ENCODE peak calls at places on chromosomes 5 and 9, in five cellular contexts. G is IMR-90, R is H9, X is mesenchymal stem cell, F is H1. H is an unnamed sample. For H3K79me1, the result is how much of the 10 kb centered on the place peaks cover.

GRCh38 chr5:73437126-73438047 is 11.2 kb downstream of the FOXD1 start:
- DNase-seq in R (peak), X (peak), F (peak), G (peak), H (peak)

GRCh38 chr5:178941361-178941760 is 363 bp downstream of the ZNF454 start:
- DNase-seq in F (no peak), R (no peak), G (no peak), X (no peak), H (no peak)

GRCh38 chr9:95103385-95104087 is 214.0 kb downstream of the FANCC start:
- DNase-seq in F (no peak), R (peak), X (no peak), G (no peak), H (peak)

GRCh38 chr5:141192110-141192725 is at the start of gene PCDHB10:
- DNase-seq in G (peak), X (peak), F (peak), R (peak), H (peak)

GRCh38 chr5:107670927-107671741 is at the start of gene EFNA5:
- DNase-seq in R (peak), X (peak), G (peak), F (peak), H (peak)

GRCh38 chr5:59769832-59770231 is 123.7 kb downstream of the PDE4D start:
- DNase-seq in F (no peak), X (peak), G (no peak), R (no peak), H (no peak)

GRCh38 chr5:33524476-33524875 is 83.7 kb downstream of the TARS1 start:
- DNase-seq in X (peak), G (peak), R (no peak), F (no peak), H (peak)

GRCh38 chr5:92704590-92704989 is 876.4 kb downstream of the NR2F1-AS1 start:
- DNase-seq in G (peak), R (no peak), X (peak), F (no peak), H (no peak)

GRCh38 chr5:149551227-149552037 is at the start of gene CSNK1A1:
- DNase-seq in X (peak), G (peak), R (peak), F (peak), H (peak)

GRCh38 chr5:136712628-136713027 is 347.3 kb upstream of the TRPC7 start:
- DNase-seq in G (no peak), X (no peak), R (no peak), F (no peak), H (no peak)

GRCh38 chr5:149646564-149646963 is 65.3 kb downstream of the ARHGEF37 start:
- DNase-seq in F (no peak), R (no peak), X (no peak), G (peak), H (no peak)

GRCh38 chr5:177339107-177339638 is 12.3 kb downstream of the LMAN2 start:
- DNase-seq in R (no peak), X (no peak), F (no peak), G (no peak), H (peak)

GRCh38 chr9:123208626-123209174 is 59.7 kb downstream of the STRBP start:
- DNase-seq in R (no peak), X (no peak), G (no peak), F (no peak), H (no peak)

DNA sequence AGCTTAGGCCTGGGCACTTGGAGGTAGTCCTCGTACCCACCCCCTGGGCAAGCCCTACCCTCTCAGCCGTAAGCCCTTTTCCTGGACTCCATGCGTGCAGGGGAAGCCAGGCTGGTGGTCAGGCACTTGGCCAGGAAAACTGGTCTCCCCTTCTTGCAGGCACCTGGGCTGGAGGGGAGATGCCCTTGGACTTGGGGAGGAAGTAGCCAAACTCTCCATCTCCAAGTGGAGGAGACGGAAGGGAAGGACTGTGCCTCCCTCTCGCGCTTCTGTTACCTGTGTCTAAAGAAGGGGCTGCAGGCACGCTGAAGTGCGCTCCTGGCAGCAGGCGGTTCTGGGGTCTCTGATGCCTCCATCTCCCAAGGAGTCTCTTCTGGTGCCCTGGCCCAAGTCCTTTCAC is 283.9 kb downstream of the PBX3 start:
- DNase-seq in X (no peak), G (no peak), F (no peak), R (no peak), H (no peak)
- H3K18ac ChIP-seq in X (no peak), G (no peak), F (no peak), R (no peak), H (no peak)

GRCh38 chr9:127563579-127563978 is 48.5 kb upstream of the STXBP1 start:
- DNase-seq in R (no peak), F (no peak), G (no peak), X (no peak), H (no peak)
- H3K79me1 ChIP-seq in R (under half), F (under half), G (under half), X (under half), H (under half)

GRCh38 chr9:97697837-97698236 is 697 bp upstream of the XPA start:
- DNase-seq in G (no peak), R (no peak), X (no peak), F (no peak), H (no peak)

GRCh38 chr9:97694768-97695167 is 2.4 kb downstream of the XPA start:
- DNase-seq in G (no peak), F (no peak), R (no peak), X (no peak), H (no peak)

GRCh38 chr9:97695390-97695789 is 1.8 kb downstream of the XPA start:
- DNase-seq in G (no peak), R (no peak), X (no peak), F (no peak), H (no peak)

GRCh38 chr9:97696823-97697601 is at the start of gene XPA:
- DNase-seq in F (peak), X (peak), R (peak), G (peak), H (peak)

GRCh38 chr9:97696025-97696822 is 916 bp downstream of the XPA start:
- DNase-seq in R (no peak), X (no peak), F (no peak), G (peak), H (no peak)
- H3K18ac ChIP-seq in R (no peak), X (peak), F (no peak), G (peak), H (no peak)

GRCh38 chr5:154474957-154475334 is 3.1 kb downstream of the HAND1 start:
- DNase-seq in F (no peak), X (no peak), R (no peak), G (no peak), H (peak)

GRCh38 chr5:154475613-154476342 is 2.2 kb downstream of the HAND1 start:
- DNase-seq in F (peak), G (no peak), X (peak), R (peak), H (peak)

GRCh38 chr5:154472871-154473580 is 5.0 kb downstream of the HAND1 start:
- DNase-seq in G (no peak), X (no peak), F (peak), R (peak), H (peak)

GRCh38 chr5:154473581-154474266 is 4.3 kb downstream of the HAND1 start:
- DNase-seq in G (no peak), F (peak), X (no peak), R (peak), H (peak)

GRCh38 chr5:154474267-154474956 is 3.6 kb downstream of the HAND1 start:
- DNase-seq in F (no peak), X (no peak), G (no peak), R (no peak), H (peak)
- H3K79me1 ChIP-seq in F (under half), X (under half), G (under half), R (under half), H (under half)

GRCh38 chr5:148075529-148075928 is 11.7 kb downstream of the SPINK5 start:
- DNase-seq in X (no peak), R (no peak), G (no peak), F (no peak), H (no peak)
- H3K18ac ChIP-seq in X (no peak), R (no peak), G (no peak), F (no peak), H (no peak)

DNA sequence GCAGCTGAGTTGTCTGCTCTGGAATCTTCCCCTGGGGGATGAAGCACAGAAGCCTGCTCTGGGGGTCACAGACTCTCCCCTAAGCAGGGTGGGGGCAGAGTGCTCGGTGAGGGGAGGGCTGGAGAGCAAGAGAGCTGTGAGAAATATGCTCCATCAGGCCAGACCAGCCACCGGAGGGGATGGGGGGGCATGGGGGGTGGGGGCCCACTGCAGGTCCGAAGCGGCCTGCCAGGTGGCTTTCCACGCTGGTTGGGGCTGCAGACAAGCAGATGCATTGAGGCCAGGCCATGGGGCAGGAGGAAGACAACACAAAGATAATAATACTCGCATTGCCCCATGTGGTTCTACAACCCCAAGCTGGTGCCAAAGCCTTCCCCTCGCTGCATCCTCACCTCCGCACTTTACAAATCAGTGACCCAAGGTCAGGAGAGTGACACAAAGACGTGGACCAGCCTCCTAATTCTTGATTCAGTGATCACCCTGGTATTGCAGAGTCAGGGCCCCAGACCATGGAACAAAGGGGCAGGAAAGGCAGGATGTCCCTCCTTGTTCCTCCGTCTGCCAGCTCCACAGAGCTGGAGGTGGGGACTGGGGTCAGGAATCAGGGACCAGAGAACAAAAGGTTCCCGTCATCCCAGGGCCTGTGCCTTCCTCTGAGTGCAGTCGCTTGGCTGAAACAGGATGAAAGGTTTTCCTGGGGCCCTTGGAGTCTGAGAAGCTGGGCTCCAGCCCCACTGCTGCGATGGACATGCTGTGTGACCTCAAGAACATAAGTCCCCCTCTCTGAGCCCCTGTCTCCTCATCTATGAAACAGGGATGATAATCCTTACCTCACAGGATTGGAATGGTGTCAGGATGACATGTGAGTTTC is 37.2 kb upstream of the GABRP start:
- DNase-seq in X (no peak), R (peak), F (peak), G (no peak), H (peak)
- H3K79me1 ChIP-seq in X (under half), R (under half), F (under half), G (under half), H (under half)